ENCODE peak calls at places on chromosomes 16 and 17, in eight cellular contexts. V, F, X, Y, R, U, P and Q are unnamed samples. For H3K27me3, the result is how much of the 10 kb centered on the place peaks cover.

GRCh38 chr17:82300707-82301270 is 16.6 kb downstream of the CD7 start:
- DNase-seq in V (no peak), F (peak), X (peak), Y (peak), R (peak), U (peak), P (peak), Q (peak)

GRCh38 chr17:64406321-64407200 is 15.9 kb upstream of the PECAM1 start:
- DNase-seq in V (no peak), F (peak), X (no peak), Y (peak), R (no peak), U (no peak), P (no peak), Q (no peak)

GRCh38 chr17:61395983-61396585 is 3.6 kb upstream of the TBX2 start:
- DNase-seq in V (no peak), F (no peak), X (no peak), Y (peak), R (no peak), U (no peak), P (no peak), Q (peak)

GRCh38 chr17:18184143-18185007 is 747 bp downstream of the ALKBH5 start:
- DNase-seq in V (peak), F (peak), X (peak), Y (peak), R (peak), U (peak), P (peak), Q (peak)

GRCh38 chr17:82689077-82689476 is 9.4 kb downstream of the RAB40B start:
- DNase-seq in V (no peak), F (no peak), X (no peak), Y (no peak), R (no peak), U (no peak), P (no peak), Q (peak)

GRCh38 chr17:77755410-77755963 is 203.0 kb upstream of the TNRC6C start:
- DNase-seq in V (no peak), F (no peak), X (peak), Y (no peak), R (no peak), U (no peak), P (no peak), Q (no peak)

GRCh38 chr16:35141303-35141702 is 1681.9 kb downstream of the TP53TG3F start:
- DNase-seq in V (no peak), F (no peak), X (no peak), Y (no peak), R (no peak), U (no peak), P (no peak), Q (no peak)

GRCh38 chr17:78705071-78705470 is 77.0 kb downstream of the CYTH1 start:
- DNase-seq in V (no peak), F (no peak), X (no peak), Y (no peak), R (no peak), U (no peak), P (no peak), Q (no peak)

GRCh38 chr17:31525801-31526549 is 134.5 kb downstream of the RAB11FIP4 start:
- DNase-seq in V (no peak), F (no peak), X (peak), Y (peak), R (peak), U (peak), P (peak), Q (no peak)

GRCh38 chr16:24771132-24771778 is 41.8 kb downstream of the TNRC6A start:
- DNase-seq in V (no peak), F (no peak), X (no peak), Y (no peak), R (no peak), U (no peak), P (no peak), Q (no peak)

GRCh38 chr16:82627811-82628339 is 1.1 kb downstream of the CDH13 start:
- DNase-seq in V (peak), F (no peak), X (no peak), Y (peak), R (peak), U (no peak), P (peak), Q (peak)

GRCh38 chr17:33137411-33137810 is 145.8 kb downstream of the SPACA3 start:
- DNase-seq in V (no peak), F (no peak), X (no peak), Y (no peak), R (no peak), U (no peak), P (no peak), Q (no peak)

GRCh38 chr16:77871932-77872331 is 83.6 kb downstream of the VAT1L start:
- DNase-seq in V (no peak), F (no peak), X (no peak), Y (no peak), R (no peak), U (no peak), P (no peak), Q (no peak)

GRCh38 chr16:89386786-89387185 is 103.6 kb downstream of the ANKRD11 start:
- DNase-seq in V (no peak), F (no peak), X (no peak), Y (no peak), R (no peak), U (no peak), P (no peak), Q (no peak)

GRCh38 chr17:66960623-66961022 is 3.9 kb upstream of the CACNG4 start:
- DNase-seq in V (no peak), F (no peak), X (peak), Y (no peak), R (no peak), U (no peak), P (no peak), Q (no peak)

GRCh38 chr17:82598256-82599011 is 49.8 kb downstream of the WDR45B start:
- DNase-seq in V (no peak), F (no peak), X (no peak), Y (no peak), R (no peak), U (no peak), P (no peak), Q (no peak)

GRCh38 chr17:72104164-72104862 is 16.5 kb upstream of the SOX9 start:
- DNase-seq in V (no peak), F (no peak), X (no peak), Y (no peak), R (no peak), U (no peak), P (no peak), Q (peak)

GRCh38 chr16:55542459-55543082 is 23.9 kb upstream of the CAPNS2 start:
- DNase-seq in V (no peak), F (no peak), X (no peak), Y (no peak), R (no peak), U (no peak), P (no peak), Q (no peak)

GRCh38 chr16:10979717-10980601 is 35.6 kb downstream of the CLEC16A start:
- DNase-seq in V (peak), F (no peak), X (no peak), Y (no peak), R (peak), U (no peak), P (no peak), Q (peak)

GRCh38 chr17:9228408-9229159 is 207.3 kb downstream of the NTN1 start:
- DNase-seq in V (no peak), F (peak), X (no peak), Y (no peak), R (no peak), U (no peak), P (no peak), Q (no peak)

GRCh38 chr16:19926449-19927390 is 42.1 kb upstream of the GPRC5B start:
- DNase-seq in V (no peak), F (no peak), X (no peak), Y (no peak), R (peak), U (no peak), P (no peak), Q (no peak)

GRCh38 chr16:46883690-46884512 is at the start of gene GPT2:
- DNase-seq in V (peak), F (peak), X (peak), Y (peak), R (peak), U (peak), P (peak), Q (peak)

GRCh38 chr17:19022128-19022527 is 17.6 kb upstream of the FAM83G start:
- DNase-seq in V (no peak), F (no peak), X (no peak), Y (no peak), R (no peak), U (no peak), P (no peak), Q (no peak)

GRCh38 chr16:88366032-88366703 is 16.6 kb upstream of the ZNF469 start:
- DNase-seq in V (no peak), F (no peak), X (no peak), Y (no peak), R (no peak), U (no peak), P (no peak), Q (no peak)

GRCh38 chr17:76968707-76969597 is 100.7 kb downstream of the MGAT5B start:
- DNase-seq in V (no peak), F (peak), X (peak), Y (peak), R (peak), U (peak), P (peak), Q (no peak)

GRCh38 chr17:75012320-75013076 is at the start of gene MRPL58:
- DNase-seq in V (peak), F (peak), X (peak), Y (peak), R (peak), U (peak), P (peak), Q (peak)

GRCh38 chr17:1398900-1399299 is 1.1 kb downstream of the YWHAE start:
- DNase-seq in V (no peak), F (peak), X (no peak), Y (peak), R (no peak), U (peak), P (no peak), Q (no peak)

GRCh38 chr17:40605301-40605700 is 40.0 kb upstream of the CCR7 start:
- DNase-seq in V (no peak), F (no peak), X (no peak), Y (no peak), R (no peak), U (no peak), P (no peak), Q (no peak)

GRCh38 chr17:62704381-62704971 is 77.0 kb downstream of the MRC2 start:
- DNase-seq in V (no peak), F (peak), X (peak), Y (no peak), R (peak), U (no peak), P (peak), Q (no peak)

DNA sequence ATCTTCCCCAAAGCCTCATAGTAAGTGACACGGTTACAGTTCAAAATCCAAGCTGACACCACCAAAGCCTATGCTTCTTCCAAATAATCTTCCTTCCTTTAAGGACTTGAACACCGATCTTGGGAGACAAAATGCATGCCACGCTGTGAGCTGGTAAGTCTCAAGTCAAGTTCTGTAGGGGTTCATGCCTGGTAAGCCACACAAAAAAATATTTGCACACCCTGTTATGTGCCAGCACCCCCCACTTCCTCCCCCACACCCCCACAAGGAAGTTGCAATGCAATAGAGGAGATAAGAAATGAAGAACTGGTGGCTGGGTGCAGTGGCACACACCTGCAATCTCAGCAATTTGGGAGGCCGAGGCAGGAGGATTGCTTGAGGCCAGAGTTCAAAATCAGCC is 5.6 kb downstream of the NOG start:
- DNase-seq in V (no peak), F (no peak), X (no peak), Y (no peak), R (no peak), U (no peak), P (no peak), Q (no peak)
- H3K27me3 ChIP-seq in V (half or more), F (under half), X (half or more), Y (half or more), R (under half), U (under half), P (under half), Q (under half)

DNA sequence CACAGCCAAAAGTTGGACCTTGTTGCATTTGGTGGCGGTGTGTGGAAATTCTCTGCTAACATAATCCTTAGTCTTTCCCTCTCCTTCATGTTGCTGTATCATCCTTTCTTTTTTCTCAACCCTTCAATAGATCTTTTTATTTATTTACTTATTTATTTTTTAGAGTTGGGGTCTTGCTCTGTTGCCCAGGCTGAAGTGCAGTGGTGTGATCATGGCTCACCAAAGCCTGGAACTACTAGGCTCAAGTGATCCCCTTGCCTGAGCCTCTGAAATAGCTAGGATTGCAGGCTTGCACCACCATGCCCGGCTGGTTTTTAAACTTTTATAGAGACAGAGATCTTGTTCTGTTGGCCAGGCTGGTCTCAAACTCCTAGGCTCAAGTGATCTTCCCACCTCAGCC is 51.7 kb downstream of the SNX29 start:
- DNase-seq in V (no peak), F (no peak), X (no peak), Y (no peak), R (no peak), U (no peak), P (no peak), Q (no peak)
- H3K27ac ChIP-seq in V (no peak), F (no peak), X (no peak), Y (no peak), R (no peak), U (no peak), P (no peak), Q (no peak)

GRCh38 chr17:38577645-38578173 is 28.0 kb downstream of the SRCIN1 start:
- DNase-seq in V (no peak), F (no peak), X (no peak), Y (no peak), R (no peak), U (no peak), P (no peak), Q (no peak)
- H3K27me3 ChIP-seq in V (half or more), F (under half), X (under half), Y (half or more), R (half or more), U (under half), P (under half), Q (half or more)

DNA sequence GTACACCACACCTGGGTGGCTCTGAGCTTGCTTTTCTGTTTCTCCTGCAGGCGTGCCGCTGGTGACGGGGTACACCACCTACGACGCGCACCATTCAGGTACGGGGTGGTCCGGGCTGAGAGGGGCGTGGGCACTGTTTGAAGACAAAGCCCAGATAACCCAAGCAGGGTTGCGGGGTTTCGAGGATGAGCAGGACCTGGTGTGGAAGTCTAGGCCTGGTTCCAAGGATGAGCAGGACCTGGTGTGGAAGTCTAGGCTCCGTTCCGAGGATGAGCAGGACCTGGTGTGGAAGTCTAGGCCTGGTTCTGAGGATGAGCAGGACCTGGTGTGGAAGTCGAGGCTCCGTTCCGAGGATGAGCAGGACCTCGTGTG is 15.4 kb downstream of the IRF8 start:
- DNase-seq in V (no peak), F (no peak), X (no peak), Y (no peak), R (no peak), U (no peak), P (no peak), Q (no peak)
- H3K27ac ChIP-seq in V (no peak), F (no peak), X (no peak), Y (no peak), R (no peak), U (no peak), P (no peak), Q (no peak)

GRCh38 chr17:48632579-48633265 is 6.6 kb upstream of the HOXB9 start:
- DNase-seq in V (no peak), F (no peak), X (no peak), Y (no peak), R (peak), U (no peak), P (no peak), Q (no peak)
- H3K27me3 ChIP-seq in V (half or more), F (under half), X (half or more), Y (half or more), R (half or more), U (under half), P (under half), Q (half or more)

DNA sequence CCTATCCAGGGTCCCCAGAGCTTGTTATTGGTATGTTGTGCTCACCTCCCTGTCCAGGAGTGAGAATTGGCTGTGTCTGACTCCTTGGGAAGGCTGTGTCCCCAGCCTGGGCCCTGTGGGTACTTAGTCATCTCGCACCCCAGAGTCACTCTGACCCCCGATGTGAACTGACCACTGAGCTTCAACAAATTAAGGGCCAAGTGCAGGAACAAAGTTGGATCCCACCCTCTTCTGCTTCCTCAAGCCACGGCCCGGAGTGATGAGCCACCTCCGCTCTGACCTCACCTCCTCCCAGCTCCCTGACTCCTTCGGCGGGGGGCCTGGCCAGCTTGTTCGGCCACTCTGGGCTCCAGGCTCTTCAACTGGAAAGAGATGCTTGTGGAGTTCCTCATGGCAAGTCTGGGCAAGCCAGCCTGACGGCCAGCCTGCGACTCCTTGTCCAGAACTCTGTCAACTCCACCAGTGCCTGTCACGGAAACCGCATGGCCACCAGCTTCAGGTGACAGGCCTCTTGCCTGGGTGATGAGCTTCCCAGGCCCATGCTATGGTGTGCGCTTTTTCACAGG is 22.3 kb upstream of the MPRIP start:
- DNase-seq in V (no peak), F (no peak), X (no peak), Y (no peak), R (no peak), U (no peak), P (no peak), Q (no peak)
- H3K27ac ChIP-seq in V (no peak), F (peak), X (no peak), Y (no peak), R (no peak), U (no peak), P (no peak), Q (no peak)

GRCh38 chr17:73902416-73903181 is 258.4 kb upstream of the SDK2 start:
- DNase-seq in V (peak), F (no peak), X (no peak), Y (peak), R (peak), U (no peak), P (peak), Q (no peak)

GRCh38 chr17:73899839-73900238 is 255.6 kb upstream of the SDK2 start:
- DNase-seq in V (no peak), F (no peak), X (peak), Y (no peak), R (peak), U (no peak), P (no peak), Q (no peak)

GRCh38 chr17:73900516-73900915 is 256.3 kb upstream of the SDK2 start:
- DNase-seq in V (no peak), F (no peak), X (peak), Y (peak), R (peak), U (no peak), P (no peak), Q (no peak)

GRCh38 chr17:73901661-73902415 is 257.6 kb upstream of the SDK2 start:
- DNase-seq in V (peak), F (peak), X (no peak), Y (peak), R (peak), U (no peak), P (no peak), Q (peak)

DNA sequence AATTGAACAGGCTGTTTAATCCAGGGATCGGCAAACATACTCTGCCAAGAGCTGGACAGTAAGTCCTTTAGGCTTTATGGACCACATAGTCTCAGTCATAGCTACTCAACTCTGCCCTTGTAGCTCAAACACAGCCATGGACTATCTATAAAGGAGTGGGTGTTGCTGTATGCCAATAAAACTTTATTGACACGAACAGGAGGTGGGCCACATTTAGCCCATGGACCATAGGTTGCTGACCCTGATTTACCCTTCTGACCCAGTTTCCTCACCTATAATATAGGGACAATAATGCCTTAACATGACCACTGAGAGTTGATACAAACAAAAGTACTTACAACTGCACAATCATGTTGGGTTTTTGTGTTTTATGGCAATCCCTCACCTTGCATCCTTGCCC is 257.0 kb upstream of the SDK2 start:
- DNase-seq in V (no peak), F (no peak), X (no peak), Y (no peak), R (peak), U (no peak), P (no peak), Q (no peak)
- H3K27me3 ChIP-seq in V (half or more), F (under half), X (under half), Y (half or more), R (half or more), U (under half), P (under half), Q (under half)

GRCh38 chr16:3056336-3057180 is 8.9 kb upstream of the IL32 start:
- DNase-seq in V (no peak), F (no peak), X (no peak), Y (no peak), R (no peak), U (no peak), P (no peak), Q (no peak)
- H3K27ac ChIP-seq in V (no peak), F (no peak), X (no peak), Y (no peak), R (no peak), U (no peak), P (no peak), Q (no peak)

GRCh38 chr17:49949634-49950033 is 19.4 kb upstream of the DLX4 start:
- DNase-seq in V (no peak), F (no peak), X (no peak), Y (no peak), R (no peak), U (no peak), P (no peak), Q (no peak)
- H3K27me3 ChIP-seq in V (half or more), F (under half), X (under half), Y (under half), R (under half), U (under half), P (under half), Q (half or more)

GRCh38 chr16:1810106-1810505 is 16.5 kb downstream of the HAGH start:
- DNase-seq in V (no peak), F (no peak), X (no peak), Y (no peak), R (no peak), U (no peak), P (no peak), Q (no peak)
- H3K27ac ChIP-seq in V (no peak), F (no peak), X (no peak), Y (no peak), R (no peak), U (no peak), P (no peak), Q (no peak)